ENCODE peak calls at places on chromosomes 12 and 14, in six cellular contexts. W is IMR-90, P is neuronal stem cell, T is bronchial epithelial cell, J is brain microvascular endothelial cell, R is tibial nerve. S is an unnamed sample.

GRCh38 chr12:126708492-126708896 is 1558.5 kb upstream of the TMEM132C start:
- DNase-seq in R (no peak), W (no peak), P (no peak), J (no peak), T (no peak), S (no peak)

GRCh38 chr14:75286313-75286712 is 7.7 kb downstream of the FOS start:
- DNase-seq in P (no peak), T (no peak), W (no peak), R (no peak), J (no peak), S (no peak)

GRCh38 chr12:61355105-61355504 is 905.1 kb upstream of the USP15 start:
- DNase-seq in T (no peak), W (no peak), R (no peak), J (no peak), P (no peak), S (no peak)

GRCh38 chr14:91403069-91403600 is 14.5 kb downstream of the CCDC88C start:
- DNase-seq in W (no peak), P (no peak), R (no peak), J (no peak), T (no peak), S (no peak)

GRCh38 chr14:94441130-94441529 is 11.5 kb downstream of the SERPINA11 start:
- DNase-seq in J (no peak), R (no peak), T (no peak), W (no peak), P (no peak), S (no peak)

GRCh38 chr12:119082496-119082895 is 96.2 kb upstream of the HSPB8 start:
- DNase-seq in R (no peak), J (no peak), W (no peak), T (no peak), P (no peak), S (no peak)

GRCh38 chr12:28127455-28127854 is 62.8 kb upstream of the CCDC91 start:
- DNase-seq in R (no peak), P (no peak), T (peak; percentile 99), W (no peak), J (no peak), S (no peak)

GRCh38 chr14:75247939-75248338 is 30.7 kb upstream of the FOS start:
- DNase-seq in P (no peak), T (no peak), R (no peak), J (no peak), W (no peak), S (no peak)

GRCh38 chr12:92356405-92356804 is 210.8 kb upstream of the BTG1 start:
- DNase-seq in P (no peak), J (no peak), R (no peak), W (no peak), T (peak; percentile 55), S (no peak)

GRCh38 chr14:43085820-43086219 is 1421.3 kb downstream of the FSCB start:
- DNase-seq in P (no peak), T (no peak), R (no peak), J (no peak), W (no peak), S (no peak)

GRCh38 chr14:76250345-76250744 is 98.6 kb downstream of the GPATCH2L start:
- DNase-seq in J (no peak), P (no peak), T (no peak), W (no peak), R (no peak), S (no peak)

GRCh38 chr12:130339946-130340345 is 2.3 kb downstream of the PIWIL1 start:
- DNase-seq in W (no peak), J (no peak), R (no peak), T (peak; percentile 86), P (no peak), S (no peak)

GRCh38 chr12:104460973-104461693 is 4.4 kb downstream of the CHST11 start:
- DNase-seq in J (no peak), T (no peak), R (no peak), P (no peak), W (no peak), S (no peak)

GRCh38 chr14:56797003-56797568 is 13.2 kb downstream of the OTX2 start:
- DNase-seq in T (no peak), R (no peak), P (no peak), J (no peak), W (no peak), S (no peak)

GRCh38 chr14:90979451-90979850 is 81.0 kb downstream of the RPS6KA5 start:
- DNase-seq in W (no peak), T (no peak), J (no peak), P (no peak), R (no peak), S (no peak)

GRCh38 chr12:122087431-122088180 is 9.1 kb downstream of the MLXIP start:
- DNase-seq in P (no peak), T (no peak), J (no peak), W (no peak), R (no peak), S (no peak)

GRCh38 chr14:57066887-57067513 is 201.7 kb downstream of the EXOC5 start:
- DNase-seq in J (peak; percentile 14), R (no peak), W (peak; percentile 2), P (peak; percentile 57), T (peak; percentile 10), S (no peak)

GRCh38 chr12:107774349-107775029 is at the start of gene ASCL4:
- DNase-seq in W (no peak), P (no peak), R (no peak), T (no peak), J (no peak), S (no peak)

GRCh38 chr12:32400114-32400672 is 835 bp downstream of the FGD4 start:
- DNase-seq in P (no peak), J (no peak), R (no peak), W (no peak), T (peak; percentile 59), S (no peak)

GRCh38 chr12:32400866-32401265 is 1.5 kb downstream of the FGD4 start:
- DNase-seq in J (no peak), W (no peak), R (no peak), T (peak; percentile 31), P (no peak), S (no peak)

GRCh38 chr12:32399373-32400113 is at the start of gene FGD4:
- DNase-seq in P (peak; percentile 86), J (peak; percentile 55), T (peak; percentile 79), W (peak; percentile 56), R (peak; percentile 69), S (peak; percentile 42)

GRCh38 chr12:32397703-32398102 is 1.7 kb upstream of the FGD4 start:
- DNase-seq in P (no peak), J (no peak), T (no peak), R (no peak), W (no peak), S (no peak)

DNA sequence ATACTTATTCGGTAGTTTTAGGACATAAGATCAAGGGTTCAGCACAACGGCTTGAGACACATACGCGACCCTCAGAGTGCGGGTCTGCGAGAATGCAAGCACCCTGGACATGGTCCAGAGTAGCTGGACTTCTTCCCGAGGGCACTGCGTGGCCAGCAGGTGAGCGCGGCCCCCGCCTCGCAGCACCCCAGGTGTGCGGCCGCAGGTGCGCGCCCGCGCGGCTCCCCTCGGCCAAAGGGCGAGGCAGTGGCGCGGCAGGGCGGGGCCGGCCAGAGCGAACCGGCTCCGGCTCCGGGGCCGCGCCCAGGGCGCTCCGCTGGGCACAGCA is 349 bp upstream of the FGD4 start:
- DNase-seq in R (no peak), W (no peak), P (no peak), J (no peak), T (no peak), S (no peak)
- H3K4me3 ChIP-seq in R (peak overlapping the region; percentile 91), W (peak overlapping the region; percentile 47), P (peak overlapping the region; percentile 71), J (peak overlapping the region; percentile 71), T (peak overlapping the region; percentile 95), S (peak overlapping the region; percentile 72)

DNA sequence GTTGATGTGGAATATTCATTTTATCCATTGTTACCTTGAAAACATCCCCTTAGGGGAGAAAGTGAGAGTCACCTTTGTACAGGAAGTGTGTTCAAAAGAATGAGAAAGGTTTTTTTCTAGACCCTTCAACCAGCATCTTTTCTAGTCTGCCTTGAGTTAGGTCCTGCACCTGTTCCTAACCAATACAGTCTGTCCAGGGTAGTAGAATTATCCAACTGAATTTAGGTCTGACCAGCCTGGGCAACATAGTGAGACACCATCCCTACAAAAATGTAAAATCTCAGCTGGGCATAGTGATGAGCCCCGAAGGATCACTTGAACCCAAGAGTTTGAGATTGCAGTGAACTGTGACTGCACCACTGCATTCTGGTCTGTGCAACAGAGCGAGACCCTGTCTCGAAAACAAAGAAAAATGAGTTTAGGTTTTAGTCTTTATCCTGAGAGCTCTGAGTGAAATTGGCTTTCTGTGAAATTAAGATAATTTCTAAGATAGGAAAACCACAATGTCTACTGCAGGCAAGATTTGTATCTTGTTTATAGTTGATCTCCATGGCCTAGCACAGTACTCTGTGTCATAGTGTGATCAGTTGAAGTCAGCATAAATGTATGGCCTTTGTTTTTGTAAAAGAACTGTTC is 25.2 kb downstream of the ARHGAP5 start:
- DNase-seq in R (no peak), T (no peak), J (no peak), W (no peak), P (no peak), S (no peak)
- H3K4me3 ChIP-seq in R (no peak overlapping the region), T (no peak overlapping the region), J (no peak overlapping the region), W (no peak overlapping the region), P (no peak overlapping the region), S (no peak overlapping the region)

GRCh38 chr12:11071414-11071813 is 9.3 kb upstream of the TAS2R46 start:
- DNase-seq in R (no peak), T (no peak), P (no peak), W (no peak), J (no peak), S (no peak)

GRCh38 chr12:11070999-11071398 is 8.9 kb upstream of the TAS2R46 start:
- DNase-seq in T (no peak), W (no peak), J (no peak), R (no peak), P (no peak), S (no peak)

GRCh38 chr12:11069854-11070253 is 7.8 kb upstream of the TAS2R46 start:
- DNase-seq in R (no peak), P (no peak), J (no peak), T (no peak), W (no peak), S (no peak)

GRCh38 chr12:11067514-11067913 is 5.4 kb upstream of the TAS2R46 start:
- DNase-seq in R (no peak), T (no peak), J (no peak), W (peak; percentile 10), P (no peak), S (no peak)
- H3K4me3 ChIP-seq in R (no peak overlapping the region), T (no peak overlapping the region), J (no peak overlapping the region), W (no peak overlapping the region), P (no peak overlapping the region), S (no peak overlapping the region)

DNA sequence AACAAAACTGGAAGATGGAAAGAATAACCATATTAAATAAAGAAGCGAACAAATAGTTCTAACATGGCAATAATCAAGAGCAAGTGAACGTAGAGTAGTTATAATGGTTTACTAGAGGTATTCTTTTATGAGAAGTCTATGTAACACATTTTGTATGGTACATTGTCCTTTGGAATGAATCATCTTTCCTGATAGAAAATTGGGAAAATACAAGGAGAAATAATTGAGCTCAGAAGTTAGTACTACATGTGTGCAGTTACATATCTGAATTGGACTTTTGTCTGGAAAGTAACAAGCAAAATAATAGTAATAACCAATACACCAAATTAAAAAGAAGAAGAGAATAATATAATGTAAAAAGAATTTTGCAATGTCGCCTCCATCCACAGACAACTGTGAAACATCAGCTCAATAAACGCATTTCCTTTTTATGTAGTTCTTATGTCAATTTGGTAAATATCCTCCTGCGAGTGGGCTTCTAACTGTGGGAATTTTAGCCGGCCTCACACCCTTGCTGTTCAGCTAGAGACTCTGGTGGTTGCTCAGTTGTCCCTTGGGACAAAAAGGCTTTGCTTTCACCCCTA is 943 bp upstream of the TUBA1A start:
- DNase-seq in T (no peak), W (no peak), J (no peak), R (no peak), P (no peak), S (no peak)
- H3K4me3 ChIP-seq in T (no peak overlapping the region), W (peak overlapping the region; percentile 67), J (peak overlapping the region; percentile 95), R (peak overlapping the region; percentile 63), P (peak overlapping the region; percentile 77), S (peak overlapping the region; percentile 87)

GRCh38 chr14:98171654-98172053 is 1100.3 kb downstream of the BCL11B start:
- DNase-seq in R (no peak), J (no peak), W (no peak), T (no peak), P (no peak), S (no peak)
- H3K4me3 ChIP-seq in R (no peak overlapping the region), J (no peak overlapping the region), W (no peak overlapping the region), T (no peak overlapping the region), P (no peak overlapping the region), S (no peak overlapping the region)